ENCODE peak calls at places on chromosome 1, in seven cellular contexts. One of them, this sample, is unnamed.

GRCh38 chr1:21799730-21800129 is 12.3 kb upstream of the LDLRAD2 start:
- DNase-seq in AG04450: no peak
- DNase-seq in HCT116: no peak
- DNase-seq in aorta: no peak
- DNase-seq in BJ: no peak
- DNase-seq in AG04449: no peak
- DNase-seq in fibroblast of villous mesenchyme: no peak
- DNase-seq in this sample: no peak

GRCh38 chr1:209435654-209436566 is 147.6 kb upstream of the CAMK1G start:
- DNase-seq in AG04450: peak; percentile 38
- DNase-seq in HCT116: peak; percentile 69
- DNase-seq in aorta: peak; percentile 69
- DNase-seq in BJ: no peak
- DNase-seq in AG04449: no peak
- DNase-seq in fibroblast of villous mesenchyme: peak; percentile 73
- DNase-seq in this sample: no peak

GRCh38 chr1:239958063-239958462 is 133.6 kb upstream of the FMN2 start:
- DNase-seq in AG04450: no peak
- DNase-seq in HCT116: no peak
- DNase-seq in aorta: no peak
- DNase-seq in BJ: no peak
- DNase-seq in AG04449: no peak
- DNase-seq in fibroblast of villous mesenchyme: no peak
- DNase-seq in this sample: no peak

GRCh38 chr1:53992085-53992874 is 25.7 kb downstream of the LDLRAD1 start:
- DNase-seq in AG04450: no peak
- DNase-seq in HCT116: no peak
- DNase-seq in aorta: no peak
- DNase-seq in BJ: no peak
- DNase-seq in AG04449: no peak
- DNase-seq in fibroblast of villous mesenchyme: peak; percentile 12
- DNase-seq in this sample: no peak

GRCh38 chr1:3863231-3863935 is 6.1 kb downstream of the DFFB start:
- DNase-seq in AG04450: no peak
- DNase-seq in HCT116: no peak
- DNase-seq in aorta: peak; percentile 17
- DNase-seq in BJ: no peak
- DNase-seq in AG04449: no peak
- DNase-seq in fibroblast of villous mesenchyme: no peak
- DNase-seq in this sample: no peak

GRCh38 chr1:162905759-162906158 is 44.8 kb upstream of the CCDC190 start:
- DNase-seq in AG04450: no peak
- DNase-seq in HCT116: no peak
- DNase-seq in aorta: no peak
- DNase-seq in BJ: peak; percentile 44
- DNase-seq in AG04449: peak; percentile 67
- DNase-seq in fibroblast of villous mesenchyme: peak; percentile 76
- DNase-seq in this sample: peak; percentile 59

GRCh38 chr1:28329395-28330153 is 734 bp downstream of the MED18 start:
- DNase-seq in AG04450: no peak
- DNase-seq in HCT116: no peak
- DNase-seq in aorta: peak; percentile 56
- DNase-seq in BJ: no peak
- DNase-seq in AG04449: no peak
- DNase-seq in fibroblast of villous mesenchyme: peak; percentile 27
- DNase-seq in this sample: no peak

GRCh38 chr1:27408151-27408550 is 15.7 kb downstream of the GPR3 start:
- DNase-seq in AG04450: no peak
- DNase-seq in HCT116: no peak
- DNase-seq in aorta: no peak
- DNase-seq in BJ: no peak
- DNase-seq in AG04449: no peak
- DNase-seq in fibroblast of villous mesenchyme: no peak
- DNase-seq in this sample: no peak

GRCh38 chr1:11407301-11407994 is 71.5 kb upstream of the DISP3 start:
- DNase-seq in AG04450: no peak
- DNase-seq in HCT116: no peak
- DNase-seq in aorta: no peak
- DNase-seq in BJ: no peak
- DNase-seq in AG04449: no peak
- DNase-seq in fibroblast of villous mesenchyme: no peak
- DNase-seq in this sample: no peak

GRCh38 chr1:34415140-34415539 is 238.4 kb downstream of the C1orf94 start:
- DNase-seq in AG04450: no peak
- DNase-seq in HCT116: no peak
- DNase-seq in aorta: no peak
- DNase-seq in BJ: no peak
- DNase-seq in AG04449: no peak
- DNase-seq in fibroblast of villous mesenchyme: no peak
- DNase-seq in this sample: no peak

GRCh38 chr1:19596065-19596718 is 47.9 kb upstream of the NBL1 start:
- DNase-seq in AG04450: no peak
- DNase-seq in HCT116: no peak
- DNase-seq in aorta: no peak
- DNase-seq in BJ: no peak
- DNase-seq in AG04449: no peak
- DNase-seq in fibroblast of villous mesenchyme: no peak
- DNase-seq in this sample: no peak

GRCh38 chr1:66351913-66352312 is 182.0 kb upstream of the SGIP1 start:
- DNase-seq in AG04450: no peak
- DNase-seq in HCT116: no peak
- DNase-seq in aorta: no peak
- DNase-seq in BJ: no peak
- DNase-seq in AG04449: no peak
- DNase-seq in fibroblast of villous mesenchyme: no peak
- DNase-seq in this sample: no peak

GRCh38 chr1:61253912-61254628 is 171.7 kb downstream of the NFIA start:
- DNase-seq in AG04450: no peak
- DNase-seq in HCT116: no peak
- DNase-seq in aorta: no peak
- DNase-seq in BJ: no peak
- DNase-seq in AG04449: no peak
- DNase-seq in fibroblast of villous mesenchyme: peak; percentile 37
- DNase-seq in this sample: no peak
- H3K4me3 ChIP-seq in AG04450: no peak overlapping the region
- H3K4me3 ChIP-seq in HCT116: no peak overlapping the region
- H3K4me3 ChIP-seq in aorta: no peak overlapping the region
- H3K4me3 ChIP-seq in BJ: no peak overlapping the region
- H3K4me3 ChIP-seq in AG04449: no peak overlapping the region
- H3K4me3 ChIP-seq in fibroblast of villous mesenchyme: no peak overlapping the region
- H3K4me3 ChIP-seq in this sample: no peak overlapping the region

GRCh38 chr1:154891452-154891851 is 21.4 kb upstream of the KCNN3 start:
- DNase-seq in AG04450: no peak
- DNase-seq in HCT116: no peak
- DNase-seq in aorta: no peak
- DNase-seq in BJ: no peak
- DNase-seq in AG04449: no peak
- DNase-seq in fibroblast of villous mesenchyme: no peak
- DNase-seq in this sample: no peak
- H3K4me3 ChIP-seq in AG04450: no peak overlapping the region
- H3K4me3 ChIP-seq in HCT116: no peak overlapping the region
- H3K4me3 ChIP-seq in aorta: no peak overlapping the region
- H3K4me3 ChIP-seq in BJ: no peak overlapping the region
- H3K4me3 ChIP-seq in AG04449: no peak overlapping the region
- H3K4me3 ChIP-seq in fibroblast of villous mesenchyme: no peak overlapping the region
- H3K4me3 ChIP-seq in this sample: no peak overlapping the region

GRCh38 chr1:171833091-171833822 is 8.0 kb upstream of the DNM3 start:
- DNase-seq in AG04450: no peak
- DNase-seq in HCT116: no peak
- DNase-seq in aorta: no peak
- DNase-seq in BJ: no peak
- DNase-seq in AG04449: no peak
- DNase-seq in fibroblast of villous mesenchyme: no peak
- DNase-seq in this sample: no peak
- H3K4me3 ChIP-seq in AG04450: no peak overlapping the region
- H3K4me3 ChIP-seq in HCT116: no peak overlapping the region
- H3K4me3 ChIP-seq in aorta: no peak overlapping the region
- H3K4me3 ChIP-seq in BJ: no peak overlapping the region
- H3K4me3 ChIP-seq in AG04449: no peak overlapping the region
- H3K4me3 ChIP-seq in fibroblast of villous mesenchyme: no peak overlapping the region
- H3K4me3 ChIP-seq in this sample: no peak overlapping the region

DNA sequence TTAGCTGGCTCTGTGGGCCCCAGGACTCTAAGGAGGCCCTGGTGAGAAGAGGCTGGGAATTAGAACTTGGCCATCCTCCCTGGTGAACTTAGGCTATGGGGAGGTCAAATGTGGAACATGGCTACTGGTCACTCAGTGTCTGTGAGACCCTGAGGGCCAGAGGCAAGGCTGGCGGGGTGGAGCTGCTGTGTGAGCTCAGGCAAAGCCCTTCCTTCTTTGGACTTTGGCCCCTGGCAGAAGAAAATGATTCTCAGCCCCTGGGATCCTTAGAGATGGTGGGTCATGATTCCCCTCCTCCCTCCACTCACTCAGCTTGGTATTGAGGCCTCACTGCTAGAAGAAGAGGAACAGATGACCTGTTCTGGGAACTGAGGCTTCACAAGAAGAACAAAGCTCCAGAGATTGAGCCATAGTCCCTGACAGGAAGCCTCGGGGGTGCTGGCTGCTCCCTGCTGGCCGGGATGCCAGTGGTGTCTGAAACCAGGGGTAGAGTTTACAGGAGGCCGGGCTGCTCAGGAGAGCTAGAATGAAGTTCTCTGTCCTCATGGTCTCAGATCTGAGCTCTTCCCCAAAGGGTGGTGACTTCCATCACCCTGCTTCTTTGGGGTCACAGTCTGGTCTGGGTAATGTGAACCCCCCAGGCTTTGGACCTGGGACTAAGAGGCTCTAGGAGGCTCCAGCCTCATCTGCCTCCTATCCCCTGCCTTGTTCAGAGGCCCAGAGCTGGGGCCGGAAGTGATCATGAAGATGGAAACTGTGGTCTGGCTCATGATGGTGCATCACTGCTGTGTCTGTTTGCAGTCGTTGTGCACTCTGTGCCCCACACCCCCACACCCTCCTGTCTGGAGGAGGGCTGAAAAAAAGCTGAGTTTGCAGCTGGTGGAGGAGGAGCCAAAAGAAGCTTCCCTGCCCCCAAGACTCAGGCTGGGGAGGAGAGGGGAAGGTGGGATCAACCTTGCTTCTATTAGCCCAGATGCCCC is 905 bp downstream of the BTBD19 start:
- DNase-seq in AG04450: no peak
- DNase-seq in HCT116: no peak
- DNase-seq in aorta: peak; percentile 90
- DNase-seq in BJ: no peak
- DNase-seq in AG04449: peak; percentile 33
- DNase-seq in fibroblast of villous mesenchyme: peak; percentile 86
- DNase-seq in this sample: no peak
- H3K4me3 ChIP-seq in AG04450: peak overlapping the region; percentile 63
- H3K4me3 ChIP-seq in HCT116: peak overlapping the region; percentile 32
- H3K4me3 ChIP-seq in aorta: no peak overlapping the region
- H3K4me3 ChIP-seq in BJ: peak overlapping the region; percentile 59
- H3K4me3 ChIP-seq in AG04449: peak overlapping the region; percentile 57
- H3K4me3 ChIP-seq in fibroblast of villous mesenchyme: peak overlapping the region; percentile 61
- H3K4me3 ChIP-seq in this sample: peak overlapping the region; percentile 49

This sample was measured in skeletal muscle cell.